ENCODE peak calls at places on chromosomes 11 and 22, in five cellular contexts. One of them, this sample, is unnamed.

GRCh38 chr22:22210375-22210774 is 34.2 kb upstream of the VPREB1 start:
- DNase-seq in fibroblast of lung: peak; percentile 15
- DNase-seq in OCI-LY7: no peak
- DNase-seq in kidney: peak; percentile 78
- DNase-seq in heart right ventricle: no peak
- DNase-seq in this sample: peak; percentile 67

GRCh38 chr11:12827929-12828812 is 153.9 kb downstream of the TEAD1 start:
- DNase-seq in fibroblast of lung: peak; percentile 89
- DNase-seq in OCI-LY7: peak; percentile 46
- DNase-seq in kidney: no peak
- DNase-seq in heart right ventricle: peak; percentile 31
- DNase-seq in this sample: peak; percentile 64

GRCh38 chr22:33539902-33540751 is 380.1 kb downstream of the LARGE1 start:
- DNase-seq in fibroblast of lung: peak; percentile 12
- DNase-seq in OCI-LY7: no peak
- DNase-seq in kidney: peak; percentile 94
- DNase-seq in heart right ventricle: peak; percentile 49
- DNase-seq in this sample: no peak

GRCh38 chr11:31355817-31356216 is 13.7 kb downstream of the DCDC1 start:
- DNase-seq in fibroblast of lung: no peak
- DNase-seq in OCI-LY7: no peak
- DNase-seq in kidney: no peak
- DNase-seq in heart right ventricle: no peak
- DNase-seq in this sample: no peak

GRCh38 chr22:46045459-46046298 is 68.7 kb upstream of the WNT7B start:
- DNase-seq in fibroblast of lung: no peak
- DNase-seq in OCI-LY7: no peak
- DNase-seq in kidney: peak; percentile 76
- DNase-seq in heart right ventricle: no peak
- DNase-seq in this sample: no peak

GRCh38 chr11:107666911-107667568 is 44.8 kb downstream of the SLN start:
- DNase-seq in fibroblast of lung: no peak
- DNase-seq in OCI-LY7: no peak
- DNase-seq in kidney: no peak
- DNase-seq in heart right ventricle: no peak
- DNase-seq in this sample: no peak

GRCh38 chr11:20443596-20443995 is 56.1 kb downstream of the PRMT3 start:
- DNase-seq in fibroblast of lung: peak; percentile 49
- DNase-seq in OCI-LY7: peak; percentile 25
- DNase-seq in kidney: no peak
- DNase-seq in heart right ventricle: no peak
- DNase-seq in this sample: peak; percentile 42

GRCh38 chr11:72724021-72724561 is 28.1 kb downstream of the ARAP1 start:
- DNase-seq in fibroblast of lung: no peak
- DNase-seq in OCI-LY7: no peak
- DNase-seq in kidney: peak; percentile 54
- DNase-seq in heart right ventricle: no peak
- DNase-seq in this sample: no peak

GRCh38 chr11:68828155-68828931 is 13.4 kb downstream of the CPT1A start:
- DNase-seq in fibroblast of lung: no peak
- DNase-seq in OCI-LY7: no peak
- DNase-seq in kidney: no peak
- DNase-seq in heart right ventricle: no peak
- DNase-seq in this sample: no peak

GRCh38 chr11:68827733-68828132 is 14.0 kb downstream of the CPT1A start:
- DNase-seq in fibroblast of lung: no peak
- DNase-seq in OCI-LY7: no peak
- DNase-seq in kidney: no peak
- DNase-seq in heart right ventricle: no peak
- DNase-seq in this sample: no peak

GRCh38 chr11:110069158-110069737 is 23.9 kb upstream of the ZC3H12C start:
- DNase-seq in fibroblast of lung: peak; percentile 81
- DNase-seq in OCI-LY7: no peak
- DNase-seq in kidney: no peak
- DNase-seq in heart right ventricle: peak; percentile 66
- DNase-seq in this sample: peak; percentile 77

GRCh38 chr22:45477366-45478107 is 25.1 kb upstream of the FBLN1 start:
- DNase-seq in fibroblast of lung: no peak
- DNase-seq in OCI-LY7: no peak
- DNase-seq in kidney: no peak
- DNase-seq in heart right ventricle: no peak
- DNase-seq in this sample: no peak

GRCh38 chr11:104765401-104765800 is 132.9 kb downstream of the CASP12 start:
- DNase-seq in fibroblast of lung: peak; percentile 20
- DNase-seq in OCI-LY7: no peak
- DNase-seq in kidney: no peak
- DNase-seq in heart right ventricle: no peak
- DNase-seq in this sample: no peak

GRCh38 chr22:20142711-20143621 is 7.9 kb downstream of the CCDC188 start:
- DNase-seq in fibroblast of lung: no peak
- DNase-seq in OCI-LY7: no peak
- DNase-seq in kidney: no peak
- DNase-seq in heart right ventricle: no peak
- DNase-seq in this sample: no peak

GRCh38 chr11:132844956-132845355 is 687.3 kb downstream of the OPCML start:
- DNase-seq in fibroblast of lung: peak; percentile 93
- DNase-seq in OCI-LY7: no peak
- DNase-seq in kidney: no peak
- DNase-seq in heart right ventricle: no peak
- DNase-seq in this sample: peak; percentile 88

GRCh38 chr11:77065878-77066228 is 918 bp upstream of the CAPN5 start:
- DNase-seq in fibroblast of lung: peak; percentile 83
- DNase-seq in OCI-LY7: no peak
- DNase-seq in kidney: peak; percentile 78
- DNase-seq in heart right ventricle: peak; percentile 41
- DNase-seq in this sample: peak; percentile 53

GRCh38 chr11:63770763-63771162 is 2.2 kb upstream of the ZFTA start:
- DNase-seq in fibroblast of lung: no peak
- DNase-seq in OCI-LY7: no peak
- DNase-seq in kidney: no peak
- DNase-seq in heart right ventricle: no peak
- DNase-seq in this sample: no peak

GRCh38 chr22:45304971-45305370 is 4.8 kb upstream of the FAM118A start:
- DNase-seq in fibroblast of lung: no peak
- DNase-seq in OCI-LY7: no peak
- DNase-seq in kidney: no peak
- DNase-seq in heart right ventricle: no peak
- DNase-seq in this sample: no peak

GRCh38 chr11:1863352-1864215 is 10.7 kb downstream of the LSP1 start:
- DNase-seq in fibroblast of lung: peak; percentile 92
- DNase-seq in OCI-LY7: no peak
- DNase-seq in kidney: peak; percentile 95
- DNase-seq in heart right ventricle: peak; percentile 89
- DNase-seq in this sample: peak; percentile 83

GRCh38 chr11:76698321-76699043 is 27.9 kb upstream of the LRRC32 start:
- DNase-seq in fibroblast of lung: no peak
- DNase-seq in OCI-LY7: peak; percentile 50
- DNase-seq in kidney: no peak
- DNase-seq in heart right ventricle: no peak
- DNase-seq in this sample: no peak

GRCh38 chr11:63586451-63587166 is 23.4 kb upstream of the PLAAT2 start:
- DNase-seq in fibroblast of lung: no peak
- DNase-seq in OCI-LY7: no peak
- DNase-seq in kidney: no peak
- DNase-seq in heart right ventricle: no peak
- DNase-seq in this sample: no peak

GRCh38 chr11:106076421-106076922 is 675 bp downstream of the KBTBD3 start:
- DNase-seq in fibroblast of lung: no peak
- DNase-seq in OCI-LY7: peak; percentile 22
- DNase-seq in kidney: no peak
- DNase-seq in heart right ventricle: no peak
- DNase-seq in this sample: no peak

GRCh38 chr22:42289671-42290269 is 19.3 kb upstream of the TCF20 start:
- DNase-seq in fibroblast of lung: no peak
- DNase-seq in OCI-LY7: no peak
- DNase-seq in kidney: no peak
- DNase-seq in heart right ventricle: no peak
- DNase-seq in this sample: no peak

GRCh38 chr11:47348859-47349258 is 3.6 kb downstream of the MYBPC3 start:
- DNase-seq in fibroblast of lung: peak; percentile 46
- DNase-seq in OCI-LY7: peak; percentile 54
- DNase-seq in kidney: no peak
- DNase-seq in heart right ventricle: no peak
- DNase-seq in this sample: peak; percentile 20

GRCh38 chr11:85787809-85788805 is 22.8 kb downstream of the SYTL2 start:
- DNase-seq in fibroblast of lung: no peak
- DNase-seq in OCI-LY7: no peak
- DNase-seq in kidney: no peak
- DNase-seq in heart right ventricle: no peak
- DNase-seq in this sample: no peak

GRCh38 chr11:28296426-28296825 is 188.2 kb downstream of the METTL15 start:
- DNase-seq in fibroblast of lung: no peak
- DNase-seq in OCI-LY7: no peak
- DNase-seq in kidney: no peak
- DNase-seq in heart right ventricle: no peak
- DNase-seq in this sample: no peak

GRCh38 chr11:17405232-17406005 is 17.0 kb upstream of the KCNJ11 start:
- DNase-seq in fibroblast of lung: peak; percentile 32
- DNase-seq in OCI-LY7: no peak
- DNase-seq in kidney: peak; percentile 95
- DNase-seq in heart right ventricle: peak; percentile 71
- DNase-seq in this sample: peak; percentile 20

GRCh38 chr22:32502346-32502745 is 27.7 kb downstream of the FBXO7 start:
- DNase-seq in fibroblast of lung: no peak
- DNase-seq in OCI-LY7: no peak
- DNase-seq in kidney: no peak
- DNase-seq in heart right ventricle: no peak
- DNase-seq in this sample: no peak

GRCh38 chr11:65384301-65384889 is 1.9 kb upstream of the SLC25A45 start:
- DNase-seq in fibroblast of lung: peak; percentile 73
- DNase-seq in OCI-LY7: no peak
- DNase-seq in kidney: no peak
- DNase-seq in heart right ventricle: no peak
- DNase-seq in this sample: peak; percentile 25

GRCh38 chr11:100928426-100928825 is 201.2 kb downstream of the PGR start:
- DNase-seq in fibroblast of lung: no peak
- DNase-seq in OCI-LY7: no peak
- DNase-seq in kidney: no peak
- DNase-seq in heart right ventricle: no peak
- DNase-seq in this sample: no peak

GRCh38 chr11:100927579-100927978 is 202.0 kb downstream of the PGR start:
- DNase-seq in fibroblast of lung: no peak
- DNase-seq in OCI-LY7: no peak
- DNase-seq in kidney: no peak
- DNase-seq in heart right ventricle: no peak
- DNase-seq in this sample: no peak

GRCh38 chr11:100932474-100933100 is 197.0 kb downstream of the PGR start:
- DNase-seq in fibroblast of lung: peak; percentile 62
- DNase-seq in OCI-LY7: peak; percentile 22
- DNase-seq in kidney: no peak
- DNase-seq in heart right ventricle: no peak
- DNase-seq in this sample: peak; percentile 40

GRCh38 chr11:100930185-100930778 is 199.3 kb downstream of the PGR start:
- DNase-seq in fibroblast of lung: peak; percentile 87
- DNase-seq in OCI-LY7: peak; percentile 38
- DNase-seq in kidney: no peak
- DNase-seq in heart right ventricle: peak; percentile 11
- DNase-seq in this sample: peak; percentile 67

GRCh38 chr11:100929377-100929776 is 200.2 kb downstream of the PGR start:
- DNase-seq in fibroblast of lung: peak; percentile 61
- DNase-seq in OCI-LY7: no peak
- DNase-seq in kidney: no peak
- DNase-seq in heart right ventricle: no peak
- DNase-seq in this sample: peak; percentile 56
- TF ChIP-seq CTCF in fibroblast of lung: no peak
- TF ChIP-seq CTCF in OCI-LY7: no peak
- TF ChIP-seq CTCF in kidney: no peak
- TF ChIP-seq CTCF in heart right ventricle: no peak
- TF ChIP-seq CTCF in this sample: no peak

DNA sequence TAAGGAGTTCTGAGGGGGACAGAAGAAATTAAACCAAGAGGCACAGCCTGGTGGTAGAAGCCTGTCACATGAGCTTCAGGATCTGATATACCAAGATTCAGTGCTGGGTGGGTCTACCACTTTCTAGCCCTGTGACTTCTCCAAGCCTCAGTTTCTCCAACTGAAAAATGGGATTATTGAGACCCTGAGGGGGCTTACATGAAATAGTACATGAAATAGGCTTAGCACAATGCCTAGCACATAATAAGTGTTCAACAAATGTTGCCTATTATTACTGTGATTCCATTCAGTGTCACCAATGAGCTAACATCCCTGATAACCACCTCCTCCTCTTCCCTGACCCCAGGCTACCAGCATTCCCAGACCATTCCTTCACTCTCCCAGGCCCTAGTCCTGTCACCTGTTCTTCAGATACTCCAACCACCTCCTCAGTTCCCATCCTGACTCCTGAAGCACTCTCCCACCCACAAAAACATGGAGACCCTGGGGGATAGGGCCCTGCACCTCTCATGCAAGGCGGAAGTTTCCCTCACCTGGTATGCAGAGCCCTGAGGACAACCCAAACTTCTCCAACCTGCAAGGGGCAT is 1.8 kb downstream of the TNKS1BP1 start:
- DNase-seq in fibroblast of lung: no peak
- DNase-seq in OCI-LY7: no peak
- DNase-seq in kidney: no peak
- DNase-seq in heart right ventricle: no peak
- DNase-seq in this sample: no peak
- TF ChIP-seq CTCF in fibroblast of lung: no peak
- TF ChIP-seq CTCF in OCI-LY7: no peak
- TF ChIP-seq CTCF in kidney: no peak
- TF ChIP-seq CTCF in heart right ventricle: no peak
- TF ChIP-seq CTCF in this sample: no peak

DNA sequence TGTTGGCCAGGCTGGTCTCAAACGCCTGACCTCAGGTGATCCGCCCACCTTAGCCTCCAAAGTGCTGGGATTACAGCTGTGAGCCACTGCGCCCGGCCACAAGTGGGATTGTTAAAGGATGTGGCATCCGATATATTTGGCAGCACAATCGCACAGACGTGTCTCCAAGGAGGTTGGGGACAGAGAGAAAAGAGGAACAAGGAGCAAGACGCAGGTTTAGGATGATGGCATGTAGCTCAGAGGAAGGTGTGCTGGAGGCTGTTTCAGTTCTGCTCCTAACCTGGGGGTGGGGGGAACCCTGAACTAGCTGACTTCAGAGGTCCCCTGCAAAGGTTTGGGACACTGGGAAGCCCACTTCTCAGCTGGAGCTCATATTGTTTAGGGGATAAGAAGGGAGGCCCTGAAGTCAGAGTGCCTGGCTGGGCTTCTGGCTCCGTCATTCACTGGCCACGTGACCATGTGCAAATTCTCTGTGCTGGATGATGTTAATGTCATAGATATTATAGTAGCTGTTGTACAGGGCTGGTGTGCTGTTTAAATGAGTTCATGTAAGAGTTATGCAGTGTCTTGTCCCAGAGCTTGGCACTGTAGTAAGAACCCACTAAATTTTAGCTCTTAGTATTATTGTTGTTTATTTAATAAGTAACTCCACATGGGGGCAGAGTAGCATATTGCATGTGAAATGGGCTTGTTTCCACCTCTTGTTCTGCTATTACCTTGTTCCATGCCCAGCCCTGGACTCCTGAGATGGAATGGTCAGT is 129.7 kb downstream of the ST3GAL4 start:
- DNase-seq in fibroblast of lung: peak; percentile 33
- DNase-seq in OCI-LY7: peak; percentile 54
- DNase-seq in kidney: no peak
- DNase-seq in heart right ventricle: no peak
- DNase-seq in this sample: peak; percentile 79
- TF ChIP-seq CTCF in fibroblast of lung: peak; percentile 21
- TF ChIP-seq CTCF in OCI-LY7: peak; percentile 78
- TF ChIP-seq CTCF in kidney: no peak
- TF ChIP-seq CTCF in heart right ventricle: peak; percentile 9
- TF ChIP-seq CTCF in this sample: peak; percentile 65

GRCh38 chr11:61507962-61508824 is at the start of gene LRRC10B:
- DNase-seq in fibroblast of lung: no peak
- DNase-seq in OCI-LY7: no peak
- DNase-seq in kidney: no peak
- DNase-seq in heart right ventricle: no peak
- DNase-seq in this sample: no peak
- TF ChIP-seq CTCF in fibroblast of lung: no peak
- TF ChIP-seq CTCF in OCI-LY7: no peak
- TF ChIP-seq CTCF in kidney: no peak
- TF ChIP-seq CTCF in heart right ventricle: no peak
- TF ChIP-seq CTCF in this sample: no peak